ENCODE peak calls at places on chromosomes 12 and 14, in eight cellular contexts. Y is right atrium auricular region, A is AG10803, W is naive B cell, F is SK-N-SH, U is cerebellar nuclear complex, E is AG08395, R is T-cell. N is an unnamed sample.

GRCh38 chr14:88895116-88895515 is 70.7 kb downstream of the TTC8 start:
- DNase-seq in Y (no peak), A (peak), W (no peak), F (no peak), U (no peak), E (peak), R (no peak), N (no peak)

GRCh38 chr12:6273209-6273928 is 37.1 kb upstream of the PLEKHG6 start:
- DNase-seq in Y (no peak), A (no peak), W (no peak), F (no peak), U (no peak), E (no peak), R (no peak), N (peak)

GRCh38 chr12:75986001-75986739 is 45.4 kb downstream of the PHLDA1 start:
- DNase-seq in Y (no peak), A (no peak), W (no peak), F (no peak), U (no peak), E (no peak), R (no peak), N (no peak)

GRCh38 chr12:127675936-127676335 is 591.0 kb upstream of the TMEM132C start:
- DNase-seq in Y (no peak), A (no peak), W (no peak), F (no peak), U (no peak), E (no peak), R (no peak), N (no peak)

GRCh38 chr14:55142466-55142865 is 13.4 kb downstream of the LGALS3 start:
- DNase-seq in Y (no peak), A (no peak), W (no peak), F (no peak), U (no peak), E (no peak), R (no peak), N (no peak)

GRCh38 chr14:75690010-75690409 is 29.0 kb downstream of the TTLL5 start:
- DNase-seq in Y (no peak), A (no peak), W (no peak), F (no peak), U (no peak), E (no peak), R (no peak), N (no peak)

GRCh38 chr14:91280129-91280528 is 35.6 kb upstream of the GPR68 start:
- DNase-seq in Y (no peak), A (no peak), W (no peak), F (no peak), U (no peak), E (no peak), R (no peak), N (no peak)

GRCh38 chr14:60652674-60653387 is 3.6 kb upstream of the SIX1 start:
- DNase-seq in Y (no peak), A (no peak), W (no peak), F (peak), U (no peak), E (no peak), R (no peak), N (no peak)

GRCh38 chr12:68521848-68522502 is 88.7 kb upstream of the RAP1B start:
- DNase-seq in Y (no peak), A (peak), W (no peak), F (no peak), U (no peak), E (peak), R (no peak), N (no peak)

N was measured in GM10248.